ENCODE peak calls at places on chromosomes 2 and 18, in ten cellular contexts. R is NCI-H2081; A is cardiac muscle cell; V is HT1080; P is stimulated activated effector memory CD8-positive, alpha-beta T cell treated with anti-CD3 and anti-CD28 coated beads, Interleukin-12 subunit alpha, Interleukin-12 subunit beta, amount 100 ng/mL, for 72 hours; N is activated CD4-positive, CD25-positive, alpha-beta regulatory T cell treated with anti-CD3 and anti-CD28 coated beads, Interleukin-2, amount 50 U/mL, for 72 hours; L is T-cell; X is HS-5; S is AG04450; G is left cardiac atrium. Q is an unnamed sample.

GRCh38 chr2:14614011-14614410 is 18.5 kb upstream of the LRATD1 start:
- DNase-seq in A (no peak), V (no peak), S (no peak), X (no peak), P (no peak), L (no peak), N (no peak), R (no peak), G (no peak), Q (no peak)

GRCh38 chr2:96485751-96486643 is 19.2 kb downstream of the NEURL3 start:
- DNase-seq in N (peak; percentile 77), V (peak; percentile 66), L (peak; percentile 77), G (peak; percentile 80), A (peak; percentile 86), R (no peak), S (peak; percentile 53), P (peak; percentile 89), X (peak; percentile 82), Q (peak; percentile 86)

GRCh38 chr2:228628682-228629081 is 447.2 kb upstream of the SPHKAP start:
- DNase-seq in G (no peak), A (peak; percentile 3), R (no peak), P (no peak), X (no peak), V (no peak), N (no peak), S (no peak), L (no peak), Q (no peak)

GRCh38 chr2:216796096-216796840 is 63.6 kb downstream of the TNP1 start:
- DNase-seq in R (no peak), V (no peak), N (no peak), S (no peak), X (no peak), P (no peak), L (no peak), A (no peak), G (no peak), Q (no peak)

GRCh38 chr2:4507706-4508105 is 804.3 kb downstream of the DCDC2C start:
- DNase-seq in R (no peak), N (no peak), S (no peak), G (no peak), V (no peak), L (no peak), X (no peak), A (no peak), P (no peak), Q (no peak)

GRCh38 chr18:24022141-24022540 is 7.6 kb downstream of the TTC39C start:
- DNase-seq in G (no peak), P (no peak), N (no peak), L (no peak), S (no peak), X (no peak), V (peak; percentile 44), R (no peak), A (peak; percentile 81), Q (no peak)

GRCh38 chr18:62928316-62928715 is 213.0 kb downstream of the PHLPP1 start:
- DNase-seq in R (no peak), X (no peak), P (no peak), V (no peak), G (no peak), N (no peak), S (no peak), L (no peak), A (peak; percentile 6), Q (no peak)

GRCh38 chr18:48319796-48320638 is 89.2 kb downstream of the ZBTB7C start:
- DNase-seq in S (no peak), L (no peak), G (no peak), R (peak; percentile 80), V (peak; percentile 46), X (no peak), N (no peak), P (no peak), A (peak; percentile 56), Q (no peak)

GRCh38 chr2:238166391-238167343 is 7.9 kb downstream of the ERFE start:
- DNase-seq in G (no peak), P (no peak), R (no peak), S (no peak), N (no peak), A (no peak), V (no peak), L (no peak), X (no peak), Q (peak; percentile 42)

GRCh38 chr18:57744211-57744694 is 58.9 kb downstream of the ATP8B1 start:
- DNase-seq in N (no peak), A (no peak), G (no peak), P (no peak), L (no peak), X (no peak), R (peak; percentile 15), S (no peak), V (no peak), Q (peak; percentile 64)

GRCh38 chr2:7026740-7027139 is 109.5 kb downstream of the RNF144A start:
- DNase-seq in A (no peak), P (no peak), X (no peak), G (no peak), N (no peak), V (no peak), R (peak; percentile 65), L (no peak), S (no peak), Q (no peak)

GRCh38 chr2:202118168-202118567 is 45.1 kb downstream of the KIAA2012 start:
- DNase-seq in A (no peak), N (no peak), V (no peak), G (no peak), S (no peak), X (no peak), R (no peak), L (no peak), P (no peak), Q (no peak)

GRCh38 chr2:47551800-47552525 is 149.0 kb downstream of the MSH2 start:
- DNase-seq in G (no peak), A (no peak), R (no peak), X (no peak), V (no peak), L (no peak), S (no peak), N (no peak), P (no peak), Q (no peak)

GRCh38 chr2:60888853-60889252 is 7.5 kb downstream of the REL start:
- DNase-seq in G (no peak), S (no peak), L (no peak), N (no peak), V (no peak), R (no peak), X (no peak), P (no peak), A (no peak), Q (no peak)

GRCh38 chr18:76364282-76365259 is 130.5 kb downstream of the ZNF516 start:
- DNase-seq in L (no peak), R (no peak), V (no peak), P (no peak), X (no peak), G (no peak), A (no peak), S (no peak), N (no peak), Q (no peak)

GRCh38 chr2:237931205-237931721 is 35.6 kb upstream of the UBE2F start:
- DNase-seq in A (no peak), X (no peak), P (no peak), S (peak; percentile 80), L (no peak), G (no peak), N (no peak), V (no peak), R (no peak), Q (no peak)

GRCh38 chr18:61333271-61333745 is at the start of gene CDH20:
- DNase-seq in P (no peak), N (no peak), A (peak; percentile 5), V (no peak), G (no peak), L (no peak), S (no peak), X (no peak), R (no peak), Q (no peak)

GRCh38 chr2:85216927-85217326 is 83.7 kb downstream of the TCF7L1 start:
- DNase-seq in G (no peak), V (no peak), S (no peak), N (no peak), X (no peak), L (no peak), A (no peak), P (no peak), R (no peak), Q (no peak)

GRCh38 chr18:54192900-54193299 is 31.6 kb downstream of the MBD2 start:
- DNase-seq in A (no peak), N (no peak), X (no peak), L (no peak), P (no peak), S (no peak), G (no peak), R (no peak), V (no peak), Q (no peak)

GRCh38 chr2:39409697-39410389 is 27.2 kb downstream of the MAP4K3 start:
- DNase-seq in R (no peak), X (no peak), L (no peak), N (no peak), P (no peak), V (no peak), G (no peak), S (no peak), A (no peak), Q (no peak)

GRCh38 chr2:179571141-179571713 is 290.2 kb downstream of the ZNF385B start:
- DNase-seq in P (no peak), V (no peak), S (no peak), L (no peak), G (no peak), R (no peak), N (no peak), X (no peak), A (no peak), Q (no peak)

GRCh38 chr18:48806551-48807261 is 144.1 kb downstream of the SMAD7 start:
- DNase-seq in V (peak; percentile 30), R (no peak), S (no peak), X (no peak), L (peak; percentile 23), G (peak; percentile 77), P (no peak), N (peak; percentile 29), A (no peak), Q (peak; percentile 78)

GRCh38 chr2:130332271-130333073 is 10.2 kb upstream of the IMP4 start:
- DNase-seq in S (no peak), V (peak; percentile 73), N (peak; percentile 69), R (peak; percentile 63), P (peak; percentile 84), A (peak; percentile 91), L (peak; percentile 64), X (peak; percentile 54), G (peak; percentile 83), Q (peak; percentile 92)

GRCh38 chr2:28435796-28436425 is 43.3 kb downstream of the FOSL2 start:
- DNase-seq in R (no peak), L (no peak), S (no peak), X (no peak), A (no peak), N (no peak), G (no peak), V (no peak), P (no peak), Q (no peak)

GRCh38 chr18:23421277-23421676 is 31.8 kb upstream of the RIOK3 start:
- DNase-seq in X (no peak), A (no peak), R (no peak), N (no peak), S (no peak), P (no peak), L (no peak), V (no peak), G (no peak), Q (no peak)

GRCh38 chr2:223084873-223085272 is 32.9 kb downstream of the KCNE4 start:
- DNase-seq in L (no peak), X (no peak), V (peak; percentile 10), P (no peak), N (no peak), S (no peak), G (no peak), R (peak; percentile 6), A (no peak), Q (no peak)

GRCh38 chr2:119533560-119533959 is 9.3 kb upstream of the SCTR start:
- DNase-seq in G (no peak), A (no peak), X (no peak), V (no peak), R (no peak), N (no peak), L (no peak), P (no peak), S (no peak), Q (no peak)

GRCh38 chr18:36509646-36510197 is 212.2 kb downstream of the FHOD3 start:
- DNase-seq in V (no peak), A (no peak), N (no peak), R (no peak), S (no peak), X (no peak), L (no peak), G (no peak), P (no peak), Q (no peak)